ENCODE peak calls at places on chromosomes 4 and X, in seven cellular contexts. S, C, P, D, A, J and Y are unnamed samples.
A peak's percentile ranks its signal among the peaks of the same experiment; 100 is the strongest.

GRCh38 chrX:133543654-133544053 is 128.4 kb upstream of the GPC4 start:
- DNase-seq in C (no peak), D (no peak), J (no peak), P (no peak), A (no peak), S (no peak), Y (no peak)

GRCh38 chrX:13647709-13648212 is 5.2 kb upstream of the TCEANC start:
- DNase-seq in S (no peak), P (peak; percentile 36), A (no peak), C (peak; percentile 49), D (peak; percentile 91), J (no peak), Y (peak; percentile 63)

GRCh38 chr4:169212981-169213380 is 57.8 kb downstream of the SH3RF1 start:
- DNase-seq in P (no peak), S (no peak), C (no peak), D (no peak), A (no peak), J (no peak), Y (no peak)

GRCh38 chrX:129953881-129954280 is 28.6 kb upstream of the BCORL1 start:
- DNase-seq in A (no peak), J (no peak), P (no peak), D (no peak), C (no peak), S (no peak), Y (no peak)

GRCh38 chr4:71732706-71733105 is 51.2 kb downstream of the GC start:
- DNase-seq in J (no peak), A (peak; percentile 51), C (no peak), D (no peak), S (peak; percentile 26), P (no peak), Y (peak; percentile 25)

GRCh38 chr4:56511098-56511497 is 5.5 kb downstream of the ARL9 start:
- DNase-seq in D (no peak), J (no peak), S (no peak), C (no peak), P (no peak), A (no peak), Y (no peak)

GRCh38 chr4:3192827-3193226 is 56.1 kb upstream of the MSANTD1 start:
- DNase-seq in S (no peak), P (no peak), J (no peak), A (no peak), C (no peak), D (no peak), Y (no peak)

GRCh38 chr4:8343967-8344331 is 74.4 kb downstream of the HTRA3 start:
- DNase-seq in S (no peak), J (no peak), P (no peak), C (no peak), A (no peak), D (no peak), Y (no peak)

GRCh38 chrX:95893632-95894031 is 791.0 kb upstream of the DIAPH2 start:
- DNase-seq in J (no peak), S (no peak), P (no peak), D (no peak), C (no peak), A (no peak), Y (no peak)

GRCh38 chrX:138018145-138018799 is 452.3 kb downstream of the ZIC3 start:
- DNase-seq in S (no peak), A (no peak), P (no peak), D (no peak), C (no peak), J (no peak), Y (no peak)

GRCh38 chr4:83364312-83364711 is 29.7 kb upstream of the HPSE start:
- DNase-seq in S (no peak), D (no peak), P (no peak), C (no peak), J (no peak), A (no peak), Y (no peak)

GRCh38 chr4:26574563-26574962 is 9.3 kb upstream of the TBC1D19 start:
- DNase-seq in J (no peak), P (no peak), C (no peak), A (no peak), S (no peak), D (no peak), Y (no peak)

GRCh38 chr4:39637572-39638357 is 900 bp downstream of the SMIM14 start:
- DNase-seq in C (peak; percentile 1), D (peak; percentile 33), S (no peak), A (peak; percentile 46), P (no peak), J (peak; percentile 57), Y (peak; percentile 49)

GRCh38 chr4:7046971-7047370 is 3.8 kb downstream of the TADA2B start:
- DNase-seq in A (no peak), S (no peak), J (no peak), D (no peak), C (no peak), P (no peak), Y (no peak)

GRCh38 chr4:1305261-1305711 is 15.6 kb downstream of the MAEA start:
- DNase-seq in D (no peak), P (no peak), A (no peak), S (no peak), J (no peak), C (no peak), Y (no peak)